ENCODE peak calls at places on chromosomes 11 and 22, in seven cellular contexts. I, X, P, C, U, L and A are unnamed samples.

GRCh38 chr22:46072030-46072881 is 78.1 kb upstream of the PPARA start:
- DNase-seq in L (no peak), C (peak), X (peak), U (no peak), P (no peak), I (no peak), A (no peak)

GRCh38 chr11:110366234-110366633 is 63.5 kb upstream of the FDX1 start:
- DNase-seq in U (peak), I (no peak), L (no peak), X (peak), P (no peak), C (no peak), A (no peak)

GRCh38 chr22:45804986-45805325 is 133.3 kb downstream of the ATXN10 start:
- DNase-seq in C (no peak), U (peak), I (peak), X (peak), P (peak), L (no peak), A (no peak)

GRCh38 chr22:41217553-41218157 is 12.5 kb downstream of the L3MBTL2 start:
- DNase-seq in U (no peak), I (peak), P (peak), L (no peak), C (peak), X (peak), A (no peak)

GRCh38 chr11:32002311-32002710 is 88.6 kb upstream of the RCN1 start:
- DNase-seq in P (peak), C (no peak), L (no peak), X (no peak), U (no peak), I (no peak), A (no peak)

GRCh38 chr11:121497176-121497995 is 44.6 kb upstream of the SORL1-AS1 start:
- DNase-seq in I (no peak), U (no peak), P (no peak), C (no peak), L (no peak), X (no peak), A (no peak)

GRCh38 chr22:50232481-50233151 is 12.2 kb downstream of the TUBGCP6 start:
- DNase-seq in U (no peak), P (no peak), I (no peak), C (no peak), X (no peak), L (no peak), A (no peak)

GRCh38 chr11:66112640-66113098 is 42.6 kb downstream of the PACS1 start:
- DNase-seq in L (no peak), U (no peak), C (no peak), X (peak), I (peak), P (peak), A (no peak)

GRCh38 chr11:70506658-70506970 is 108.3 kb downstream of the CTTN start:
- DNase-seq in I (no peak), C (peak), U (no peak), P (no peak), L (no peak), X (no peak), A (no peak)

GRCh38 chr11:123020968-123021367 is 39.3 kb upstream of the BSX start:
- DNase-seq in X (peak), L (no peak), C (no peak), P (no peak), I (no peak), U (peak), A (peak)

GRCh38 chr11:7981758-7982157 is 5.4 kb upstream of the EIF3F start:
- DNase-seq in C (no peak), I (no peak), U (no peak), X (no peak), L (no peak), P (no peak), A (no peak)